ENCODE peak calls at places on chromosome 20, in four cellular contexts. One of them, this sample, is unnamed.
A peak's percentile ranks its signal among the peaks of the same experiment; 100 is the strongest.

GRCh38 chr20:7710440-7710839 is 229.8 kb downstream of the HAO1 start:
- DNase-seq in A549: peak; percentile 77
- DNase-seq in K562: no peak
- DNase-seq in HepG2: no peak
- DNase-seq in this sample: no peak

GRCh38 chr20:57439432-57439831 is 48.2 kb downstream of the RBM38 start:
- DNase-seq in A549: peak; percentile 29
- DNase-seq in K562: no peak
- DNase-seq in HepG2: no peak
- DNase-seq in this sample: no peak

GRCh38 chr20:48440916-48441315 is 386.9 kb downstream of the PREX1 start:
- DNase-seq in A549: no peak
- DNase-seq in K562: no peak
- DNase-seq in HepG2: no peak
- DNase-seq in this sample: no peak

GRCh38 chr20:25543068-25543467 is 42.3 kb downstream of the NINL start:
- DNase-seq in A549: no peak
- DNase-seq in K562: no peak
- DNase-seq in HepG2: peak; percentile 33
- DNase-seq in this sample: no peak

GRCh38 chr20:41609476-41609875 is 8.7 kb downstream of the CHD6 start:
- DNase-seq in A549: no peak
- DNase-seq in K562: no peak
- DNase-seq in HepG2: no peak
- DNase-seq in this sample: no peak

GRCh38 chr20:59603727-59604608 is at the start of gene PHACTR3:
- DNase-seq in A549: no peak
- DNase-seq in K562: no peak
- DNase-seq in HepG2: no peak
- DNase-seq in this sample: no peak

GRCh38 chr20:32483351-32484220 is 101.5 kb downstream of the NOL4L start:
- DNase-seq in A549: peak; percentile 84
- DNase-seq in K562: no peak
- DNase-seq in HepG2: peak; percentile 72
- DNase-seq in this sample: no peak

GRCh38 chr20:19524691-19525090 is 233.4 kb upstream of the RIN2 start:
- DNase-seq in A549: no peak
- DNase-seq in K562: no peak
- DNase-seq in HepG2: no peak
- DNase-seq in this sample: no peak

GRCh38 chr20:62136283-62137091 is 6.7 kb downstream of the PSMA7 start:
- DNase-seq in A549: peak; percentile 78
- DNase-seq in K562: peak; percentile 50
- DNase-seq in HepG2: peak; percentile 74
- DNase-seq in this sample: no peak

GRCh38 chr20:50186151-50186885 is 4.3 kb upstream of the CEBPB start:
- DNase-seq in A549: peak; percentile 89
- DNase-seq in K562: peak; percentile 73
- DNase-seq in HepG2: peak; percentile 89
- DNase-seq in this sample: no peak

GRCh38 chr20:57650756-57651483 is 30.7 kb upstream of the ZBP1 start:
- DNase-seq in A549: no peak
- DNase-seq in K562: no peak
- DNase-seq in HepG2: no peak
- DNase-seq in this sample: no peak

GRCh38 chr20:50270569-50270968 is 79.9 kb downstream of the CEBPB start:
- DNase-seq in A549: no peak
- DNase-seq in K562: no peak
- DNase-seq in HepG2: no peak
- DNase-seq in this sample: no peak

GRCh38 chr20:47397652-47398301 is 41.3 kb upstream of the ZMYND8 start:
- DNase-seq in A549: no peak
- DNase-seq in K562: no peak
- DNase-seq in HepG2: no peak
- DNase-seq in this sample: no peak

GRCh38 chr20:25750765-25751696 is 54.4 kb upstream of the ZNF337 start:
- DNase-seq in A549: peak; percentile 77
- DNase-seq in K562: peak; percentile 75
- DNase-seq in HepG2: peak; percentile 70
- DNase-seq in this sample: peak; percentile 9

GRCh38 chr20:8693709-8694108 is 375.2 kb upstream of the PLCB4 start:
- DNase-seq in A549: no peak
- DNase-seq in K562: no peak
- DNase-seq in HepG2: no peak
- DNase-seq in this sample: no peak

GRCh38 chr20:24780648-24781047 is 168.4 kb upstream of the CST7 start:
- DNase-seq in A549: no peak
- DNase-seq in K562: no peak
- DNase-seq in HepG2: no peak
- DNase-seq in this sample: no peak

GRCh38 chr20:48599106-48599747 is 228.6 kb downstream of the PREX1 start:
- DNase-seq in A549: no peak
- DNase-seq in K562: no peak
- DNase-seq in HepG2: no peak
- DNase-seq in this sample: no peak

GRCh38 chr20:19757487-19757972 is 528 bp upstream of the RIN2 start:
- DNase-seq in A549: peak; percentile 58
- DNase-seq in K562: no peak
- DNase-seq in HepG2: peak; percentile 60
- DNase-seq in this sample: no peak

GRCh38 chr20:62741191-62741676 is 32.6 kb downstream of the NTSR1 start:
- DNase-seq in A549: no peak
- DNase-seq in K562: no peak
- DNase-seq in HepG2: no peak
- DNase-seq in this sample: no peak

GRCh38 chr20:59159091-59159821 is 4.4 kb upstream of the ZNF831 start:
- DNase-seq in A549: no peak
- DNase-seq in K562: no peak
- DNase-seq in HepG2: no peak
- DNase-seq in this sample: no peak

GRCh38 chr20:62413896-62414481 is 6.9 kb upstream of the CABLES2 start:
- DNase-seq in A549: peak; percentile 46
- DNase-seq in K562: no peak
- DNase-seq in HepG2: no peak
- DNase-seq in this sample: no peak

DNA sequence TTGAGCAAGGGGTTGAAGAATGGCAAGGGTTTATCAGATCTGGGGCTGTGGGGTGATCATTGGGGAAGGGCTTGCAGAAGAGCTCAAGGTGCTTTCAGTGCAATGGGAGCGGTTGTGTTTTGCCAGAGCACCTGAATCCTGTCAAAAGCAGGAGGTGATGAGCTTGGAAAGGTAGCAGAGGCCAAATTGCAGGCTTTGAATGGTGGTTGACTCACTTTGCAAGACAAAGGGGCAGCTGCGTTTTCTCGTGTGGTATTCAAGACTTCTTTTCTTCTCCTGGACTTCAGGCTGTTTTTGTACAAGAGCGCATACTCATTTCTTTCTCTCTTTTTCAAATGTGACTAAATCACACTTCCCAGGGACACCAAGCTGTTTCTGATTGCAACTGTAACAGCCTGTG is 32.3 kb downstream of the GHRH start:
- DNase-seq in A549: no peak
- DNase-seq in K562: no peak
- DNase-seq in HepG2: no peak
- DNase-seq in this sample: no peak
- H3K4me3 ChIP-seq in A549: no peak overlapping the region
- H3K4me3 ChIP-seq in K562: no peak overlapping the region
- H3K4me3 ChIP-seq in HepG2: no peak overlapping the region
- H3K4me3 ChIP-seq in this sample: no peak overlapping the region

GRCh38 chr20:10313215-10313614 is 94.6 kb downstream of the SNAP25 start:
- DNase-seq in A549: no peak
- DNase-seq in K562: no peak
- DNase-seq in HepG2: no peak
- DNase-seq in this sample: no peak

GRCh38 chr20:10314198-10314597 is 95.6 kb downstream of the SNAP25 start:
- DNase-seq in A549: no peak
- DNase-seq in K562: no peak
- DNase-seq in HepG2: no peak
- DNase-seq in this sample: no peak

GRCh38 chr20:10312111-10312510 is 93.5 kb downstream of the SNAP25 start:
- DNase-seq in A549: no peak
- DNase-seq in K562: no peak
- DNase-seq in HepG2: no peak
- DNase-seq in this sample: no peak

GRCh38 chr20:10315138-10315537 is 96.5 kb downstream of the SNAP25 start:
- DNase-seq in A549: no peak
- DNase-seq in K562: no peak
- DNase-seq in HepG2: peak; percentile 24
- DNase-seq in this sample: no peak

GRCh38 chr20:10313701-10314100 is 95.1 kb downstream of the SNAP25 start:
- DNase-seq in A549: no peak
- DNase-seq in K562: no peak
- DNase-seq in HepG2: no peak
- DNase-seq in this sample: no peak
- TF ChIP-seq ESRRA in A549: no peak
- TF ChIP-seq ESRRA in K562: no peak
- TF ChIP-seq ESRRA in HepG2: no peak
- TF ChIP-seq ESRRA in this sample: no peak

DNA sequence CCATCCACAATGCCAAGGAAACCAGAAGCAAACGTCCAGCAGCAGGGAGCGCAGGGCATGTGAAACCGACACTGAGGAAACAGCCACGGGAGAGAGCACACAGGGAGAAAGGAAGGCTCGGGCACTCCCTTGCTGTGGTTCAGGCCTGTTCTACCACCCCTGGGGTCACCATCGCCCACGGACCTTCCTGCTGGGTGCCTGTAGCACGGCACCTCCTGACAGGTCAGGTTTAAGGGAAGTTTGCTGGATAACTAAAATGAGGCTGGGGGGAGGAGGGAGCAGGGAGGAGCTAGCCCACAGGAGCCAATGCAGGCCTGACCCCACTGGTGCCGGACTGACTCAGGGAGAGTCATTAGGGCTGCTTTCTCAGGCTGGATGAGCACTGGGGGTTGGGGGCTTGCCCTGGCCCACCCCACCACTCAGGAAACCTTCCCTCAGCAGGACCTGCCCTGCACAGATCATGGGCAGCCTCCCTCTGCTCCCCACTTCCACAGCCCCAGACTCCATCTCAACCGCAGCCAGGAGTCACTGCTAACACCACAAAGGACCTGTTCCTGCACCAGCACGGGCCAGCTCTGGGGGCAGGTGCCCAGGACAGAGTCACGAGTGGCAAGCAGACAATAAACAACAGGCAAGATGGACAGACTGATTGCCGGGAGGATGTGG is 2.3 kb downstream of the UCKL1 start:
- DNase-seq in A549: no peak
- DNase-seq in K562: no peak
- DNase-seq in HepG2: no peak
- DNase-seq in this sample: no peak
- H3K4me3 ChIP-seq in A549: no peak overlapping the region
- H3K4me3 ChIP-seq in K562: no peak overlapping the region
- H3K4me3 ChIP-seq in HepG2: peak overlapping the region; percentile 100
- H3K4me3 ChIP-seq in this sample: peak overlapping the region; percentile 81

GRCh38 chr20:20820780-20821495 is 108.5 kb upstream of the RALGAPA2 start:
- DNase-seq in A549: no peak
- DNase-seq in K562: no peak
- DNase-seq in HepG2: no peak
- DNase-seq in this sample: no peak

GRCh38 chr20:20823469-20823868 is 111.0 kb upstream of the RALGAPA2 start:
- DNase-seq in A549: no peak
- DNase-seq in K562: no peak
- DNase-seq in HepG2: no peak
- DNase-seq in this sample: no peak

GRCh38 chr20:20816969-20817368 is 104.5 kb upstream of the RALGAPA2 start:
- DNase-seq in A549: no peak
- DNase-seq in K562: no peak
- DNase-seq in HepG2: no peak
- DNase-seq in this sample: no peak

GRCh38 chr20:20821496-20822260 is 109.2 kb upstream of the RALGAPA2 start:
- DNase-seq in A549: no peak
- DNase-seq in K562: no peak
- DNase-seq in HepG2: no peak
- DNase-seq in this sample: no peak

GRCh38 chr20:20820104-20820503 is 107.7 kb upstream of the RALGAPA2 start:
- DNase-seq in A549: peak; percentile 36
- DNase-seq in K562: peak; percentile 49
- DNase-seq in HepG2: peak; percentile 68
- DNase-seq in this sample: no peak
- TF ChIP-seq ESRRA in A549: no peak
- TF ChIP-seq ESRRA in K562: no peak
- TF ChIP-seq ESRRA in HepG2: no peak
- TF ChIP-seq ESRRA in this sample: no peak

DNA sequence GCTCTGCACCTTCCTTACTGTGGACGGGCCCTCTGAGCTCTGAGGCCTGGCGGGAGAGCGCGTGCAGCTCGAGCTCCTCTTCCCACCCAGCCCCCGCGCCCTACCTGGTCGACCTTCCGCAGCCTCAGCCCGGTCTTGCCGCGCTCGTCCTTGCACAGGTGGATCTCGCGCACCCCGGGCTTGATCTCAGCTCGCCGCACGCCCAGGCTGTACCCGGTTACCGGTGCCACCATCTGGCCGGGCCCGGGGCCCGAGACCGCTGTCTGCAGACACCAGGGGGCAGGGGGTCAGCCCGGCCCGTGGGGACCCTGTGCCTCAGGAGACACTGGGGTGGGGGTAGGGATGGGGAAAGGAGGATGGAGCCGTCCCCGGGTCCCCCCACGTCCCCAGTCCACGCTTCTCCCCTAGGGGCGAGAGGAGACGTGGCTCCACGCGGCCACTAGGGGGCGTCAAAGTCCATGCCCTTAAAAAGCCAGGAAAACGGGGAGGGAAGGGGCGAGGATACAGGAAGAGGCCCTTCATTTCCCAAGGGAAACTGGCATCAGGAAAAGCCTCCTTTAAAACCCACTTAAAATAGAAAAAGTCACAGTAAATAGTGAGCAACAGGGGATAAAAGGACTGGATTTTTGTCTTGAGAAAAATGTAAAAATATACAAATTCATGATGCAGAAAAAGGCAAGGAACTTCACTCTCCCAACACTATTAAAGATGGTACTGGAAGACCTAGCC is 15.5 kb downstream of the SDCBP2 start:
- DNase-seq in A549: peak; percentile 71
- DNase-seq in K562: peak; percentile 73
- DNase-seq in HepG2: peak; percentile 71
- DNase-seq in this sample: no peak
- H3K4me3 ChIP-seq in A549: no peak overlapping the region
- H3K4me3 ChIP-seq in K562: no peak overlapping the region
- H3K4me3 ChIP-seq in HepG2: no peak overlapping the region
- H3K4me3 ChIP-seq in this sample: no peak overlapping the region

GRCh38 chr20:23603321-23603720 is 2.4 kb downstream of the CST9 start:
- DNase-seq in A549: no peak
- DNase-seq in K562: no peak
- DNase-seq in HepG2: no peak
- DNase-seq in this sample: no peak
- TF ChIP-seq ESRRA in A549: no peak
- TF ChIP-seq ESRRA in K562: no peak
- TF ChIP-seq ESRRA in HepG2: no peak
- TF ChIP-seq ESRRA in this sample: no peak

This sample was measured in GM12878.